ENCODE peak calls at places on chromosomes 4 and X, in five cellular contexts. U is fibroblast of lung, B is lung, W is A549, F is psoas muscle. C is an unnamed sample. For H3K4me1, the result is how much of the 10 kb centered on the place peaks cover.

GRCh38 chr4:119103263-119103662 is 32.4 kb upstream of the MYOZ2 start:
- DNase-seq in U (peak), B (no peak), W (peak), F (peak), C (no peak)

GRCh38 chr4:40953253-40954118 is 203.7 kb downstream of the NSUN7 start:
- DNase-seq in U (no peak), B (no peak), W (no peak), F (peak), C (peak)

GRCh38 chrX:10484683-10485247 is 135.6 kb downstream of the MID1 start:
- DNase-seq in U (peak), B (no peak), W (peak), F (no peak), C (no peak)

GRCh38 chr4:140408974-140409373 is 18.5 kb downstream of the CLGN start:
- DNase-seq in U (no peak), B (no peak), W (no peak), F (no peak), C (no peak)

GRCh38 chr4:73836373-73837269 is at the start of gene CXCL6:
- DNase-seq in U (peak), B (no peak), W (no peak), F (peak), C (no peak)

GRCh38 chr4:40066651-40067050 is 10.0 kb downstream of the N4BP2 start:
- DNase-seq in U (no peak), B (no peak), W (no peak), F (no peak), C (no peak)

GRCh38 chr4:141810038-141810701 is 173.8 kb downstream of the IL15 start:
- DNase-seq in U (peak), B (no peak), W (no peak), F (no peak), C (no peak)

GRCh38 chr4:80201326-80202151 is 4.2 kb downstream of the PRDM8 start:
- DNase-seq in U (peak), B (no peak), W (no peak), F (no peak), C (peak)

GRCh38 chrX:38220024-38220935 is at the start of gene SRPX:
- DNase-seq in U (peak), B (no peak), W (peak), F (peak), C (peak)

GRCh38 chr4:94558392-94558920 is 106.7 kb downstream of the PDLIM5 start:
- DNase-seq in U (no peak), B (no peak), W (no peak), F (no peak), C (no peak)

GRCh38 chr4:94564252-94564651 is 112.5 kb downstream of the PDLIM5 start:
- DNase-seq in U (no peak), B (no peak), W (no peak), F (no peak), C (no peak)

GRCh38 chr4:94561249-94562024 is 109.7 kb downstream of the PDLIM5 start:
- DNase-seq in U (peak), B (no peak), W (no peak), F (no peak), C (no peak)

GRCh38 chr4:94562285-94562684 is 110.5 kb downstream of the PDLIM5 start:
- DNase-seq in U (no peak), B (no peak), W (no peak), F (no peak), C (no peak)

GRCh38 chr4:94559351-94559806 is 107.6 kb downstream of the PDLIM5 start:
- DNase-seq in U (peak), B (no peak), W (no peak), F (no peak), C (no peak)
- H3K4me1 ChIP-seq in U (under half), B (under half), W (under half), F (half or more), C (half or more)

GRCh38 chrX:115360220-115360781 is 70.8 kb downstream of the LUZP4 start:
- DNase-seq in U (peak), B (no peak), W (no peak), F (no peak), C (no peak)

GRCh38 chrX:115367455-115367854 is 77.9 kb downstream of the LUZP4 start:
- DNase-seq in U (peak), B (no peak), W (no peak), F (no peak), C (no peak)

GRCh38 chrX:115364625-115365024 is 75.1 kb downstream of the LUZP4 start:
- DNase-seq in U (peak), B (no peak), W (no peak), F (no peak), C (no peak)

GRCh38 chrX:115366535-115366934 is 77.0 kb downstream of the LUZP4 start:
- DNase-seq in U (no peak), B (no peak), W (no peak), F (no peak), C (no peak)

DNA sequence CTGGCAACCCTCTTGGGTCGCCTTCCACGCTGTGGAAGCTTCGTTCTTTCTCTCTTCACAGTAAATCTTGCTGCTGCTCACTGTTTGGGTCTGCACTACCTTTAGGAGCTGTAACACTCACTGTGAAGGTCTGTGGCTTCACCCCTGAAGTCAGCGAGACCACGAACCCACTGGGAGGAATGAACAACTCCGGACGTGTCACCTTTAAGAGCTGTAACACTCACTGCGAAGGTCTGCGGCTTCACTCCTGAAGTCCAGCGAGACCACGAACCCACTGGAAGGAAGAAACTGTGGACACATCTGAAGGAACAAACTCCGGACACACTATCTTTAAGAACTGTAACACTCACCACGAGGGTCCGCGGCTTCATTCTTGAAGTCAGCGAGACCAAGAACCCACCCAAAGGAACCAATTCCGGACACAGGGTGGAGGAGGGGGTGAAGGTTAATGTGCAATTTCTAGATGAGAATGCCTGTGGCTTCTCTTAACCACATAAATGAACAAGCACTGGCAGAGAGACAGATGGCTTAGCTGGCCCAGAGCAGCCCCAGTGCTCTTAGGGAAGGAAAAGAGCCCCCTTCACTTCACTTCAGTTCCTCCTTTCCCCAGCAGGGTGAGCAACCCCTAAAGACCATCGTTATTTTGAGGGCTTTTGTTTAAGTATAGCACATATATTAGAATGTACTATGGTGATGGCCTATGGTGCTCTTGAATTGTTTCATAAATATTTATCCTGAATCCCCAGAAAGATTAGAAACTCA is 73.0 kb downstream of the LUZP4 start:
- DNase-seq in U (peak), B (no peak), W (no peak), F (no peak), C (no peak)
- TF ChIP-seq CTCF in U (peak), B (no peak), W (no peak), F (no peak), C (no peak)

DNA sequence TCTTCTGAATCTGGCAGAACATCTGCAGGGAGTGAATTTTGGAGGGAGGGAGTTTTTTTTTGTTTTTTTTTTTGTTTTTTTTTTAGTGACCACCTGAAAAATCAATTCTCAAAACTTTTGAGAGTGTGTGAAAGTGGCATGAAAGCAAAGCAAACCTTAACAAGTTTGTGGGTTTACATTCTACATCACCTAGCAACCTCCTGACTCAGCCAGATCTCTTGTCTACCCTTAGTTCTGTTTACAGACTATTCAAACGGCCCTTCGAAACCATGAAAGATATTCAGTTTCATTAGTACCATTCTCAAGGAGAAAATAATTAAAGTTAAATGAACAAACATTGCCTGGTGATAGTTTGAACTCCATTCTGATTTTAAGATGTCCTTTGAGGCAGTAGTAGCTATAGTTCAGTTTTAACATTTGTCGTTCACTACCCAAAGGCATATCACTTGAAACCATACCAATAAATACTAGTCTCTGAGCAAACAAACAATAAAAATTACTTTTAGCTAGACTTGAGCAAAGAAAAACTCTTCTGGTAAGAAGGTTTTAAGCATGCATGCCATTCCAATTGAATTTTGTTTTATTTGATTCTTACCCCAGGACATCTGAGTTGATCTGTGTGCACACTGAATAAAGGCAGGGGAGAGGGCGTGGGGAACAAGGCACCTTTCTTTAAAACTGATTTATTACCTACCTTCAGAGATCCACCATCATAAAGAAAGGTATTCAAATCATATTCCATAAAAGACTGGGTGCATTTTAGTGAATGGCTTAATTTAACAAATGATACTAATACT is 137.7 kb downstream of the ARX start:
- DNase-seq in U (peak), B (no peak), W (peak), F (no peak), C (no peak)
- H3K4me1 ChIP-seq in U (under half), B (under half), W (half or more), F (under half), C (under half)

DNA sequence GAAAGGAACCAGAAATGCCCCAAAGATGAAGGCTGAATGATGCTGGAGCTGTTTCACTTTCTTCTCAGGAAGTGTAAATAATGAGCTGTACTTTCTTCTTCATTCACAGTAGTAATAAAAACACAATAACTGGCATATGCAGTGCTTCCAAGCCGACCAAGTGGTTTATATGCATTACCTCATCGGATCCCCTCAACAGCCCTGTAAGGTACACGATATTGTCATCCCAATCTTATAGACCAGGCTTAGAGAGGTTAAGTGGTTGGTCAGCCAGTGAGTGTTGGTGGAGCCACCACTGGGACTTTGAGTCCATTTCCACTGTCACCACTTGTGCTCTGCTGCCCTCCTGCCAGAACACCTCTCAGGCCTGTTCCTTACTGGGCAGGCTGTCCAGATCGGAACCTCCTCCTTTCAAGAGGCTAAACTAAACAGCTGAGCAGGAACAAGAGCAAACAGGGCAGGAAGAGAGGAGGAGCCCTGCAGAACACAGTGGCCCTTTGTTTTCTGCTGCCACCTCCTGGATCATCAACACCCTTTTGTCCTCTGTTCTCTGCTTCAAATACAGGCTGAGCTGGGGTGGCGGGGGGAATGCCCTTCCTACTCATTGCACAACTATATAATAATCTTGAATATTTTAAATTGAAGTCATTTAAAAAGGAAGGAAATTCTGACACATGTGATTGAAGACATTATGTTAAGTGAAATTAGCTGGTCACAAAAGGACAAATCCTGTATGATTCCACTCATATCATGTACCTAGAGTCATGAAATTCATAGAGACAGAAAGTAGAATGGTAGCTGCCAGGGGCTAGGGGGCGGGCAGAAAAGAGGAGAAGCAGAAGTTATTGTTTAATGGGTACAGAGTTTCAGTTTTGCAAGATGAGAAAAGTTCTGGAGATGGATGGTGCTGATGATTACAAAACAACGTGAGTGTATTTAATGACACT is 112.5 kb upstream of the ATP6AP2 start:
- DNase-seq in U (peak), B (peak), W (peak), F (no peak), C (peak)
- TF ChIP-seq CTCF in U (no peak), B (peak), W (peak), F (no peak), C (peak)

GRCh38 chr4:1241466-1241935 is 7.4 kb downstream of the CTBP1 start:
- DNase-seq in U (no peak), B (no peak), W (no peak), F (peak), C (no peak)
- H3K4me1 ChIP-seq in U (under half), B (under half), W (under half), F (half or more), C (half or more)

GRCh38 chr4:38046735-38047487 is 86.7 kb downstream of the PTTG2 start:
- DNase-seq in U (peak), B (no peak), W (no peak), F (no peak), C (no peak)
- TF ChIP-seq CTCF in U (no peak), B (no peak), W (no peak), F (no peak), C (no peak)

GRCh38 chr4:151717909-151718613 is 42.7 kb downstream of the GATB start:
- DNase-seq in U (peak), B (no peak), W (no peak), F (no peak), C (no peak)
- H3K4me1 ChIP-seq in U (under half), B (under half), W (under half), F (under half), C (under half)

GRCh38 chr4:176924238-176924637 is 131.5 kb upstream of the VEGFC start:
- DNase-seq in U (no peak), B (no peak), W (no peak), F (no peak), C (no peak)
- TF ChIP-seq CTCF in U (no peak), B (no peak), W (no peak), F (no peak), C (no peak)